ENCODE peak calls at places on chromosomes 3 and 15, in five cellular contexts. One of them, this sample, is unnamed.

GRCh38 chr3:33437556-33438283 is 2.5 kb downstream of the UBP1 start:
- DNase-seq in HS-27A: no peak
- DNase-seq in activated CD8-positive, alpha-beta memory T cell treated with anti-CD3 and anti-CD28 coated beads for 4 hours: no peak
- DNase-seq in adrenal gland: peak
- DNase-seq in EH: peak
- DNase-seq in this sample: peak

GRCh38 chr3:5055352-5056004 is 66.6 kb upstream of the ARL8B start:
- DNase-seq in EH: no peak
- DNase-seq in activated CD8-positive, alpha-beta memory T cell treated with anti-CD3 and anti-CD28 coated beads for 4 hours: no peak
- DNase-seq in adrenal gland: peak
- DNase-seq in HS-27A: no peak
- DNase-seq in this sample: no peak

GRCh38 chr3:58411036-58411435 is 22.6 kb downstream of the PDHB start:
- DNase-seq in activated CD8-positive, alpha-beta memory T cell treated with anti-CD3 and anti-CD28 coated beads for 4 hours: no peak
- DNase-seq in EH: peak
- DNase-seq in adrenal gland: no peak
- DNase-seq in HS-27A: no peak
- DNase-seq in this sample: no peak

GRCh38 chr15:100866386-100867330 is 13.0 kb upstream of the ALDH1A3 start:
- DNase-seq in HS-27A: no peak
- DNase-seq in EH: no peak
- DNase-seq in activated CD8-positive, alpha-beta memory T cell treated with anti-CD3 and anti-CD28 coated beads for 4 hours: no peak
- DNase-seq in adrenal gland: no peak
- DNase-seq in this sample: no peak

GRCh38 chr15:51133140-51133630 is 38.5 kb upstream of the TNFAIP8L3 start:
- DNase-seq in HS-27A: no peak
- DNase-seq in adrenal gland: no peak
- DNase-seq in EH: peak
- DNase-seq in activated CD8-positive, alpha-beta memory T cell treated with anti-CD3 and anti-CD28 coated beads for 4 hours: no peak
- DNase-seq in this sample: no peak

GRCh38 chr3:54408328-54408727 is 286.0 kb downstream of the CACNA2D3 start:
- DNase-seq in EH: no peak
- DNase-seq in adrenal gland: no peak
- DNase-seq in activated CD8-positive, alpha-beta memory T cell treated with anti-CD3 and anti-CD28 coated beads for 4 hours: no peak
- DNase-seq in HS-27A: no peak
- DNase-seq in this sample: no peak

GRCh38 chr3:146972726-146973125 is 367.6 kb upstream of the PLSCR5 start:
- DNase-seq in activated CD8-positive, alpha-beta memory T cell treated with anti-CD3 and anti-CD28 coated beads for 4 hours: no peak
- DNase-seq in HS-27A: no peak
- DNase-seq in adrenal gland: no peak
- DNase-seq in EH: peak
- DNase-seq in this sample: no peak

GRCh38 chr15:46080018-46080417 is 445.2 kb downstream of the SQOR start:
- DNase-seq in adrenal gland: no peak
- DNase-seq in activated CD8-positive, alpha-beta memory T cell treated with anti-CD3 and anti-CD28 coated beads for 4 hours: no peak
- DNase-seq in EH: peak
- DNase-seq in HS-27A: no peak
- DNase-seq in this sample: no peak

GRCh38 chr15:49706805-49707204 is 86.0 kb downstream of the DTWD1 start:
- DNase-seq in activated CD8-positive, alpha-beta memory T cell treated with anti-CD3 and anti-CD28 coated beads for 4 hours: no peak
- DNase-seq in adrenal gland: no peak
- DNase-seq in EH: peak
- DNase-seq in HS-27A: no peak
- DNase-seq in this sample: peak

GRCh38 chr15:65423150-65423976 is 616 bp upstream of the IGDCC4 start:
- DNase-seq in EH: no peak
- DNase-seq in activated CD8-positive, alpha-beta memory T cell treated with anti-CD3 and anti-CD28 coated beads for 4 hours: no peak
- DNase-seq in adrenal gland: no peak
- DNase-seq in HS-27A: no peak
- DNase-seq in this sample: no peak

GRCh38 chr3:61876797-61877196 is 315.4 kb downstream of the PTPRG start:
- DNase-seq in activated CD8-positive, alpha-beta memory T cell treated with anti-CD3 and anti-CD28 coated beads for 4 hours: no peak
- DNase-seq in HS-27A: no peak
- DNase-seq in adrenal gland: no peak
- DNase-seq in EH: peak
- DNase-seq in this sample: no peak

GRCh38 chr15:57496946-57497944 is 94.5 kb upstream of the MYZAP start:
- DNase-seq in adrenal gland: no peak
- DNase-seq in HS-27A: no peak
- DNase-seq in EH: no peak
- DNase-seq in activated CD8-positive, alpha-beta memory T cell treated with anti-CD3 and anti-CD28 coated beads for 4 hours: no peak
- DNase-seq in this sample: no peak

GRCh38 chr3:151971814-151972579 is 98.6 kb downstream of the SUCNR1 start:
- DNase-seq in adrenal gland: no peak
- DNase-seq in HS-27A: no peak
- DNase-seq in activated CD8-positive, alpha-beta memory T cell treated with anti-CD3 and anti-CD28 coated beads for 4 hours: no peak
- DNase-seq in EH: no peak
- DNase-seq in this sample: no peak

GRCh38 chr3:16071246-16071645 is 103.2 kb upstream of the GALNT15 start:
- DNase-seq in HS-27A: no peak
- DNase-seq in EH: no peak
- DNase-seq in adrenal gland: no peak
- DNase-seq in activated CD8-positive, alpha-beta memory T cell treated with anti-CD3 and anti-CD28 coated beads for 4 hours: no peak
- DNase-seq in this sample: no peak

GRCh38 chr15:82531496-82532382 is 8.5 kb downstream of the RPS17 start:
- DNase-seq in adrenal gland: no peak
- DNase-seq in HS-27A: no peak
- DNase-seq in EH: no peak
- DNase-seq in activated CD8-positive, alpha-beta memory T cell treated with anti-CD3 and anti-CD28 coated beads for 4 hours: no peak
- DNase-seq in this sample: no peak

GRCh38 chr3:27279153-27279552 is 90.0 kb downstream of the NEK10 start:
- DNase-seq in activated CD8-positive, alpha-beta memory T cell treated with anti-CD3 and anti-CD28 coated beads for 4 hours: no peak
- DNase-seq in HS-27A: no peak
- DNase-seq in EH: peak
- DNase-seq in adrenal gland: no peak
- DNase-seq in this sample: peak

GRCh38 chr3:36525115-36525711 is 144.9 kb downstream of the STAC start:
- DNase-seq in EH: peak
- DNase-seq in HS-27A: peak
- DNase-seq in activated CD8-positive, alpha-beta memory T cell treated with anti-CD3 and anti-CD28 coated beads for 4 hours: no peak
- DNase-seq in adrenal gland: no peak
- DNase-seq in this sample: no peak

GRCh38 chr3:171178714-171179113 is 152.2 kb upstream of the SLC2A2 start:
- DNase-seq in HS-27A: no peak
- DNase-seq in adrenal gland: no peak
- DNase-seq in activated CD8-positive, alpha-beta memory T cell treated with anti-CD3 and anti-CD28 coated beads for 4 hours: no peak
- DNase-seq in EH: peak
- DNase-seq in this sample: no peak

GRCh38 chr3:189457201-189457607 is 174.0 kb upstream of the TP63 start:
- DNase-seq in EH: no peak
- DNase-seq in adrenal gland: no peak
- DNase-seq in activated CD8-positive, alpha-beta memory T cell treated with anti-CD3 and anti-CD28 coated beads for 4 hours: no peak
- DNase-seq in HS-27A: no peak
- DNase-seq in this sample: no peak

GRCh38 chr15:98983333-98983732 is 24.3 kb downstream of the PGPEP1L start:
- DNase-seq in EH: peak
- DNase-seq in HS-27A: peak
- DNase-seq in adrenal gland: peak
- DNase-seq in activated CD8-positive, alpha-beta memory T cell treated with anti-CD3 and anti-CD28 coated beads for 4 hours: no peak
- DNase-seq in this sample: no peak

GRCh38 chr3:11467875-11468274 is 175.8 kb downstream of the VGLL4 start:
- DNase-seq in HS-27A: no peak
- DNase-seq in EH: no peak
- DNase-seq in activated CD8-positive, alpha-beta memory T cell treated with anti-CD3 and anti-CD28 coated beads for 4 hours: no peak
- DNase-seq in adrenal gland: no peak
- DNase-seq in this sample: no peak

GRCh38 chr15:98324341-98324970 is 323.9 kb upstream of the IGF1R start:
- DNase-seq in EH: no peak
- DNase-seq in HS-27A: no peak
- DNase-seq in activated CD8-positive, alpha-beta memory T cell treated with anti-CD3 and anti-CD28 coated beads for 4 hours: no peak
- DNase-seq in adrenal gland: no peak
- DNase-seq in this sample: no peak

GRCh38 chr3:168860592-168860991 is 764.9 kb upstream of the GOLIM4 start:
- DNase-seq in activated CD8-positive, alpha-beta memory T cell treated with anti-CD3 and anti-CD28 coated beads for 4 hours: no peak
- DNase-seq in HS-27A: no peak
- DNase-seq in adrenal gland: no peak
- DNase-seq in EH: no peak
- DNase-seq in this sample: no peak